ENCODE peak calls at places on chromosomes 1 and 21, in four cellular contexts. N is adipocyte, I is AG10803, M is left colon. L is an unnamed sample.

GRCh38 chr1:210244746-210245367 is 12.3 kb downstream of the SERTAD4 start:
- DNase-seq in N (peak; percentile 35), I (peak; percentile 79), M (no peak), L (no peak)

GRCh38 chr1:22250724-22251123 is 107.8 kb upstream of the WNT4 start:
- DNase-seq in N (peak; percentile 7), I (peak; percentile 59), M (no peak), L (no peak)

GRCh38 chr1:156160744-156161181 is 7.4 kb downstream of the SEMA4A start:
- DNase-seq in N (peak; percentile 84), I (peak; percentile 67), M (peak; percentile 81), L (no peak)

GRCh38 chr1:247430430-247430829 is 14.5 kb downstream of the NLRP3 start:
- DNase-seq in N (no peak), I (no peak), M (no peak), L (no peak)

GRCh38 chr21:36647279-36648093 is 51.4 kb upstream of the SIM2 start:
- DNase-seq in N (peak; percentile 17), I (no peak), M (no peak), L (no peak)

GRCh38 chr1:173043253-173043652 is 7.5 kb downstream of the TNFSF18 start:
- DNase-seq in N (peak; percentile 58), I (no peak), M (no peak), L (no peak)

GRCh38 chr1:103180660-103181059 is 72.3 kb upstream of the COL11A1 start:
- DNase-seq in N (peak; percentile 58), I (peak; percentile 80), M (no peak), L (no peak)

GRCh38 chr1:150922519-150922975 is 3.6 kb upstream of the SETDB1 start:
- DNase-seq in N (peak; percentile 93), I (peak; percentile 89), M (peak; percentile 84), L (peak; percentile 59)

GRCh38 chr1:112515311-112516009 is 6.7 kb downstream of the WNT2B start:
- DNase-seq in N (peak; percentile 54), I (peak; percentile 50), M (no peak), L (no peak)

GRCh38 chr1:228083871-228084278 is 1.4 kb downstream of the ARF1 start:
- DNase-seq in N (peak; percentile 53), I (peak; percentile 38), M (no peak), L (no peak)

GRCh38 chr1:80656628-80657019 is 1144.1 kb upstream of the ADGRL2 start:
- DNase-seq in N (peak; percentile 14), I (no peak), M (no peak), L (no peak)

GRCh38 chr1:219990782-219991510 is 55.4 kb downstream of the EPRS1 start:
- DNase-seq in N (peak; percentile 79), I (peak; percentile 45), M (no peak), L (no peak)

GRCh38 chr1:87765686-87766085 is 437.0 kb downstream of the LMO4 start:
- DNase-seq in N (no peak), I (peak; percentile 85), M (no peak), L (no peak)

GRCh38 chr1:10692401-10693021 is 103.9 kb downstream of the CASZ1 start:
- DNase-seq in N (no peak), I (no peak), M (peak; percentile 88), L (peak; percentile 53)

GRCh38 chr1:25880518-25880917 is 5.0 kb upstream of the PAQR7 start:
- DNase-seq in N (no peak), I (no peak), M (no peak), L (no peak)

GRCh38 chr1:1906185-1907097 is 8.6 kb upstream of the CALML6 start:
- DNase-seq in N (peak; percentile 96), I (peak; percentile 77), M (peak; percentile 84), L (peak; percentile 49)

GRCh38 chr1:193434319-193434718 is 247.9 kb upstream of the B3GALT2 start:
- DNase-seq in N (no peak), I (no peak), M (no peak), L (no peak)

GRCh38 chr1:47188901-47189785 is 693 bp downstream of the PDZK1IP1 start:
- DNase-seq in N (no peak), I (no peak), M (no peak), L (no peak)

GRCh38 chr21:35838350-35838749 is 222.0 kb downstream of the SETD4 start:
- DNase-seq in N (no peak), I (no peak), M (no peak), L (no peak)

GRCh38 chr1:87061742-87062156 is 147.3 kb downstream of the HS2ST1 start:
- DNase-seq in N (peak; percentile 61), I (peak; percentile 55), M (no peak), L (no peak)

GRCh38 chr1:157723157-157723556 is 22.6 kb upstream of the FCRL3 start:
- DNase-seq in N (no peak), I (no peak), M (no peak), L (no peak)

GRCh38 chr1:227935826-227936225 is 11.9 kb downstream of the WNT9A start:
- DNase-seq in N (no peak), I (no peak), M (no peak), L (no peak)

GRCh38 chr1:8816831-8817412 is 518 bp downstream of the RERE start:
- DNase-seq in N (peak; percentile 40), I (peak; percentile 44), M (peak; percentile 49), L (no peak)

GRCh38 chr1:39360726-39361125 is 130.7 kb upstream of the BMP8A start:
- DNase-seq in N (no peak), I (peak; percentile 18), M (no peak), L (no peak)

GRCh38 chr1:193335797-193336428 is 149.5 kb upstream of the B3GALT2 start:
- DNase-seq in N (peak; percentile 72), I (peak; percentile 98), M (no peak), L (no peak)

GRCh38 chr1:94345148-94345721 is 73.0 kb upstream of the ABCD3 start:
- DNase-seq in N (no peak), I (no peak), M (no peak), L (no peak)

GRCh38 chr1:20358761-20359263 is 68.1 kb downstream of the VWA5B1 start:
- DNase-seq in N (peak; percentile 78), I (peak; percentile 42), M (peak; percentile 83), L (no peak)

GRCh38 chr1:98112631-98113030 is 191.8 kb upstream of the DPYD start:
- DNase-seq in N (no peak), I (peak; percentile 48), M (no peak), L (no peak)

GRCh38 chr1:70487910-70488665 is 77.0 kb downstream of the CTH start:
- DNase-seq in N (peak; percentile 48), I (no peak), M (no peak), L (no peak)